ENCODE peak calls at places on chromosomes 1 and 21, in eight cellular contexts. N is left ventricle myocardium inferior, X is K562, Z is tibial nerve, K is PC-3, M is AG04450, A is fibroblast of lung, I is PC-9. V is an unnamed sample. For H3K27me3, the result is how much of the 10 kb centered on the place peaks cover.

GRCh38 chr1:112060266-112060665 is 70.8 kb upstream of the KCND3 start:
- DNase-seq in Z (no peak), I (no peak), M (no peak), K (no peak), N (no peak), A (no peak), X (no peak), V (no peak)

GRCh38 chr1:74766579-74766978 is 33.6 kb downstream of the TYW3 start:
- DNase-seq in M (no peak), X (no peak), I (no peak), Z (no peak), A (no peak), K (no peak), N (no peak), V (no peak)

GRCh38 chr1:151311589-151312331 is 15.5 kb downstream of the PI4KB start:
- DNase-seq in Z (peak), M (peak), I (peak), K (peak), N (peak), A (peak), X (peak), V (peak)

GRCh38 chr1:224761245-224761644 is 145.1 kb downstream of the CNIH3 start:
- DNase-seq in I (no peak), K (no peak), Z (no peak), X (no peak), A (no peak), M (no peak), N (no peak), V (no peak)

GRCh38 chr1:207389728-207390464 is 64.2 kb upstream of the CR2 start:
- DNase-seq in K (peak), X (no peak), I (no peak), N (no peak), Z (no peak), M (peak), A (peak), V (no peak)

GRCh38 chr1:23343246-23344110 is 606 bp downstream of the HNRNPR start:
- DNase-seq in M (peak), X (peak), N (no peak), A (peak), K (peak), Z (peak), I (peak), V (peak)

GRCh38 chr1:29280780-29281131 is 44.4 kb downstream of the PTPRU start:
- DNase-seq in N (no peak), I (no peak), K (peak), X (no peak), A (no peak), Z (no peak), M (no peak), V (no peak)

GRCh38 chr1:60563777-60564176 is 490.2 kb upstream of the C1orf87 start:
- DNase-seq in Z (no peak), A (no peak), M (no peak), N (no peak), I (no peak), X (no peak), K (no peak), V (no peak)

GRCh38 chr1:207993477-207994445 is 82.8 kb upstream of the CD34 start:
- DNase-seq in N (no peak), I (no peak), K (peak), Z (no peak), A (peak), X (peak), M (no peak), V (peak)

GRCh38 chr21:45074818-45075605 is 632 bp downstream of the ADARB1 start:
- DNase-seq in K (peak), A (no peak), I (peak), X (peak), N (no peak), Z (no peak), M (no peak), V (peak)

GRCh38 chr21:42101246-42101645 is 30.1 kb downstream of the UMODL1 start:
- DNase-seq in A (no peak), I (no peak), N (no peak), K (no peak), Z (no peak), X (no peak), M (no peak), V (no peak)

GRCh38 chr1:32786856-32787255 is 30.3 kb downstream of the YARS1 start:
- DNase-seq in A (peak), I (no peak), X (no peak), K (peak), M (no peak), N (no peak), Z (no peak), V (peak)

GRCh38 chr1:190119683-190120082 is 358.0 kb downstream of the BRINP3 start:
- DNase-seq in Z (no peak), A (no peak), X (no peak), M (no peak), I (no peak), N (no peak), K (no peak), V (no peak)

GRCh38 chr1:190129367-190129766 is 348.3 kb downstream of the BRINP3 start:
- DNase-seq in N (no peak), A (no peak), K (no peak), Z (no peak), X (no peak), I (no peak), M (no peak), V (no peak)

GRCh38 chr1:190126728-190127127 is 350.9 kb downstream of the BRINP3 start:
- DNase-seq in N (no peak), K (peak), A (no peak), I (no peak), X (no peak), M (no peak), Z (no peak), V (no peak)

GRCh38 chr1:190124068-190124467 is 353.6 kb downstream of the BRINP3 start:
- DNase-seq in I (no peak), A (peak), K (peak), X (no peak), Z (no peak), M (no peak), N (no peak), V (no peak)
- TF ChIP-seq CTCF in I (no peak), A (no peak), K (peak), X (no peak), Z (no peak), M (no peak), N (no peak), V (no peak)

GRCh38 chr1:22239378-22239777 is 96.5 kb upstream of the WNT4 start:
- DNase-seq in M (no peak), X (no peak), A (no peak), I (peak), Z (no peak), K (no peak), N (no peak), V (no peak)

GRCh38 chr1:22236900-22237299 is 94.0 kb upstream of the WNT4 start:
- DNase-seq in M (no peak), N (no peak), I (no peak), Z (no peak), X (no peak), K (no peak), A (no peak), V (no peak)

GRCh38 chr1:22237433-22238093 is 94.7 kb upstream of the WNT4 start:
- DNase-seq in N (no peak), Z (no peak), A (no peak), M (no peak), K (no peak), I (no peak), X (no peak), V (no peak)

GRCh38 chr1:22236151-22236550 is 93.3 kb upstream of the WNT4 start:
- DNase-seq in K (no peak), M (no peak), X (no peak), A (no peak), N (no peak), I (no peak), Z (no peak), V (no peak)

DNA sequence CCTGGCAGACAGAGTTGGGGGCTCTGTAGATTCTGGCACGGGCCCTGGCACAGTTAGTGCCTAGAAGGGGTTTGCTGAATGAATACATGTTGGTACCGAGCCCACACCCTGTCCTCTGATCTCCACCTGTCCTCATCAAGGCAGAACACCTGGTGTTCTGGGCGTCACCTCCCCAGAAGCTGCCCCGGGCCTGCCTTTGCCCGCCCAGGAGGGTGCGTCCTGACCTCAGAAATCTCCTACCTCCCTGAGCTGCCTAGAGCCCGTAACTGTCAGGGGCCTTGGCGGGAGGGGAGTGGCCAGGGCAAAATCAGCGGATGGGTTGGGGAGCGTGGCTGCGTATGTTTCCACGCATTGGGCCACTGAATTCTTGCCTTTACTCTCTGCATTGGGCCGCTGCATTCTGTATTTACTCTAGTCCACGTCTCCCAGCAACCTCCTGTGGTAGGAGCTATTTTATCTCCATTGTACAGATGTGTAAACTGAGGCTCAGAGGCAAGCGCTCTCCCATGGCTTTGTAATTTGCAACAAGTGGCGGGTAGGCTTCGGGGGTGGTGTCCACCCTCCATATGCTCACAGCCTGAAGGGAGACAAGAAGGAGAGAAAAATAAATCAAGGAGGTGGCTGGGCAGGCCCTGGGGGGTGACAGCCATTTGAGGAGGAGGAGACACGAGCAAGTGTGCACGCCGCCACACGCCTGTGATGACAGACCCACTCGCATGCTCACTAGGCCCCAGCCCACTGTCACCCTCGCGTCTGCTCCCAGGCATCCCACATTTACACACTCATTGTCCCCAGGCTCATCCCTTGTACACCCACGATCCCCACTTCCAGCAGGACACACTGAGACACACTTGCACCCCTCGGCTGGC is 95.7 kb upstream of the WNT4 start:
- DNase-seq in M (no peak), A (no peak), K (no peak), I (no peak), N (no peak), Z (no peak), X (no peak), V (no peak)
- H3K27me3 ChIP-seq in M (under half), A (under half), K (under half), I (under half), N (under half), Z (under half), X (half or more), V (under half)

DNA sequence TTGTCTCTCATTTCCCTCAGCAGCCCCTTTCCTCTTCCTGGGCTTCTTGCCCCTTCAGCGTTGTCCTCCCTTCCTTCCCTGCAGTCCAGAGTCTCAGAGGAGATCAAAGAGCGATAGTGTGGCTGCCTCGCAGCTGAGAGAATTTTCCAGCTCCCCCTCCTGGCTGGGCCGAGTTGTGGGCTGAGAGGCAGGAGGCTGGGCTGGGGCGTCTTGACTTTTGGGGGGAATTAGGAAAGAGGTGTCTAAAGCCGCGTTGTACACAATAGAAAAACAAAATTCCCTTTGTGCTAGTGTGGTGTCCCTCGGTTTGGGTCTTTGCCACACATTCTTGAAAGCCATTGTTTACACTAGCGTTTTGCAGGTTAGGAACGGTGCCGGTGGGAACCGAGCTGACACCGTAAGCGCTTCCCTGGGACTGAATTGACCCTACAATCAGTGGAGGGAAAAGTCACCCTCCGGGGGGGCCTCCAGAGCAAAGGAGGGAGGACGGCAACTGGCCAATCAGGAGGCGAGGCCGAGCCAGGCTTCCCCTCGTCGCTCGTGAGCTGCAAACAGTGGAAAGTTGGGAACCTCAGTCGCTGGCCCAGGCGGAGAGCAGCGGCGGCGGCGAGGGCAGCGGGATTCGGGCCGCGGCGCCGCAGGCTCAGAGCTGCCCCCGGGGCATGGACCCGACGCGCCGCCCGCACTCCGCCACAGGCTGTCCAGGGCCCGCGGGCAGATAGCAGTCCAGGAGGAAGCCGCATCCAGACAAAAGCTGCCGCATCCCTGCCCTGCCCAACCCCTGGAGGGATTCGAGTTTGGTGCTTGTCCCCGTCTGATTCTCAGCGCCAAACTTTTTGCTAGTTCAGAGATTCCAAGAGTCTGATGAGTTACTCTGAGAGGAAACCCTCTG is at the start of gene HMCN1:
- DNase-seq in M (no peak), K (peak), N (peak), A (peak), I (peak), Z (peak), X (peak), V (peak)
- TF ChIP-seq CTCF in M (peak), K (peak), N (peak), A (peak), I (no peak), Z (no peak), X (peak), V (peak)

GRCh38 chr1:2527553-2527860 is 1.1 kb upstream of the PANK4 start:
- DNase-seq in I (no peak), Z (no peak), X (no peak), A (no peak), K (no peak), M (no peak), N (no peak), V (no peak)

GRCh38 chr1:2529776-2530500 is at the start of gene HES5:
- DNase-seq in M (no peak), A (no peak), Z (no peak), X (no peak), I (no peak), N (peak), K (peak), V (no peak)

GRCh38 chr1:2528966-2529750 is 905 bp downstream of the HES5 start:
- DNase-seq in A (no peak), M (no peak), N (no peak), I (peak), K (no peak), X (peak), Z (no peak), V (peak)

GRCh38 chr1:2528016-2528415 is 1.6 kb upstream of the PANK4 start:
- DNase-seq in Z (no peak), N (peak), A (no peak), X (no peak), M (no peak), I (no peak), K (no peak), V (no peak)

DNA sequence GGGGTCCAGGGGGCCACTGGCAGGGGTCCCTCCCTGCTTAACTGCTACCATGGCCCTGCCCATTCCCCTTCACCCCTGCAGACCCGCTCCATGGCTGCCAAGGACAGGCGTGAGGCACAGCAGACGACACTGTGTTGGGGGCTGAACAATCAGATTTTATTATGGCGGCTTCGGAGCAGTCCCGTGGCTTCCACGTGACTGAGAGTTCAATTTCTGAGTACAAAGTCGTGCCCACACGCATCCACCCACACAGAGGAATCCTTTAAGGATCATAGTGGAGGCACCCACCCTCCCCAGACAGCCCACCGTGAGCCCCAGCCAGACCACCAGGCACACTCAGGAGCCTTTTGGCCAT is 1.5 kb downstream of the HES5 start:
- DNase-seq in A (no peak), N (no peak), K (no peak), Z (no peak), I (no peak), X (no peak), M (no peak), V (no peak)
- H3K27me3 ChIP-seq in A (under half), N (under half), K (under half), Z (half or more), I (under half), X (under half), M (under half), V (half or more)

GRCh38 chr1:19639999-19640362 is 4.1 kb upstream of the NBL1 start:
- DNase-seq in M (no peak), A (peak), N (no peak), K (peak), Z (peak), I (no peak), X (no peak), V (no peak)

GRCh38 chr1:19637606-19638005 is 6.5 kb upstream of the NBL1 start:
- DNase-seq in A (no peak), K (no peak), M (no peak), N (no peak), Z (no peak), I (no peak), X (no peak), V (no peak)

GRCh38 chr1:19643602-19644419 is at the start of gene NBL1:
- DNase-seq in X (peak), A (peak), I (peak), K (peak), M (no peak), N (peak), Z (peak), V (peak)

GRCh38 chr1:19643113-19643512 is 998 bp upstream of the NBL1 start:
- DNase-seq in K (peak), A (no peak), M (no peak), Z (no peak), I (peak), N (no peak), X (no peak), V (no peak)

GRCh38 chr1:19640363-19641316 is 3.5 kb upstream of the NBL1 start:
- DNase-seq in K (peak), I (peak), N (no peak), Z (no peak), X (no peak), A (no peak), M (no peak), V (peak)
- TF ChIP-seq CTCF in K (no peak), I (no peak), N (no peak), Z (no peak), X (no peak), A (no peak), M (no peak), V (no peak)

V was measured in A673.